ENCODE peak calls at places on chromosomes 5 and 9, in nine cellular contexts. H, T, K, X, N, G, E, U and P are unnamed samples.

GRCh38 chr5:134145779-134146581 is 30.8 kb downstream of the SKP1 start:
- DNase-seq in G (peak), E (peak), U (peak), K (peak), H (peak), N (peak), T (peak), X (peak), P (peak)

GRCh38 chr5:14724633-14725032 is 60.1 kb downstream of the OTULIN start:
- DNase-seq in N (no peak), K (no peak), E (peak), U (no peak), H (no peak), G (no peak), T (no peak), X (no peak), P (peak)

GRCh38 chr9:96641514-96641913 is 13.6 kb downstream of the PRXL2C start:
- DNase-seq in G (no peak), X (no peak), T (no peak), N (no peak), H (no peak), K (no peak), U (no peak), E (no peak), P (no peak)

GRCh38 chr5:33854733-33855151 is 37.0 kb downstream of the ADAMTS12 start:
- DNase-seq in H (peak), G (no peak), U (peak), E (no peak), K (no peak), N (no peak), T (peak), X (no peak), P (no peak)

GRCh38 chr9:136512651-136513066 is 29.8 kb upstream of the SEC16A start:
- DNase-seq in H (peak), X (no peak), T (no peak), U (no peak), K (no peak), G (no peak), E (no peak), N (peak), P (no peak)

GRCh38 chr5:142924135-142924883 is 154.1 kb downstream of the ARHGAP26 start:
- DNase-seq in K (peak), X (no peak), T (no peak), N (no peak), E (peak), U (peak), H (no peak), G (no peak), P (peak)

GRCh38 chr9:18114559-18114958 is 359.4 kb upstream of the ADAMTSL1 start:
- DNase-seq in K (no peak), U (no peak), G (no peak), H (no peak), N (no peak), E (no peak), T (no peak), X (no peak), P (no peak)

GRCh38 chr9:121567142-121568100 is 67.8 kb upstream of the GGTA1 start:
- DNase-seq in N (no peak), T (no peak), G (no peak), X (no peak), K (no peak), U (no peak), H (no peak), E (no peak), P (no peak)

GRCh38 chr5:137075163-137075970 is 423.8 kb downstream of the SPOCK1 start:
- DNase-seq in T (no peak), N (no peak), G (no peak), U (peak), H (peak), K (peak), E (peak), X (peak), P (peak)

GRCh38 chr5:153523831-153524230 is 33.4 kb downstream of the GRIA1 start:
- DNase-seq in K (no peak), T (peak), E (no peak), N (no peak), X (no peak), G (no peak), U (peak), H (no peak), P (no peak)

GRCh38 chr5:134438268-134438622 is 26.6 kb upstream of the CDKN2AIPNL start:
- DNase-seq in T (peak), K (no peak), N (no peak), U (peak), X (no peak), G (no peak), H (no peak), E (no peak), P (no peak)

GRCh38 chr5:45680950-45681349 is 15.2 kb downstream of the HCN1 start:
- DNase-seq in H (no peak), K (no peak), X (no peak), N (no peak), G (no peak), E (no peak), U (no peak), T (no peak), P (no peak)

GRCh38 chr5:134177197-134178171 is 734 bp upstream of the SKP1 start:
- DNase-seq in T (peak), N (peak), K (no peak), E (peak), X (peak), H (peak), U (peak), G (no peak), P (peak)

GRCh38 chr5:143506881-143507552 is 103.5 kb upstream of the NR3C1 start:
- DNase-seq in U (peak), X (no peak), K (no peak), G (no peak), T (peak), N (no peak), H (peak), E (no peak), P (no peak)

GRCh38 chr5:140402258-140403074 is 833 bp downstream of the ANKHD1 start:
- DNase-seq in K (peak), G (peak), E (peak), X (peak), U (peak), T (peak), N (peak), H (peak), P (peak)

GRCh38 chr9:133845659-133845947 is 107.5 kb upstream of the SARDH start:
- DNase-seq in X (no peak), E (no peak), N (no peak), K (no peak), U (peak), G (no peak), T (no peak), H (peak), P (no peak)

GRCh38 chr9:38141751-38142150 is 72.7 kb upstream of the SHB start:
- DNase-seq in N (no peak), K (peak), X (no peak), U (peak), T (peak), G (no peak), H (peak), E (no peak), P (no peak)

GRCh38 chr9:12801663-12802062 is 26.8 kb downstream of the LURAP1L start:
- DNase-seq in X (no peak), H (no peak), T (no peak), E (no peak), N (no peak), K (no peak), G (no peak), U (no peak), P (no peak)

GRCh38 chr5:34656700-34657549 is 797 bp downstream of the RAI14 start:
- DNase-seq in K (no peak), T (no peak), G (no peak), X (peak), N (no peak), H (peak), E (peak), U (peak), P (no peak)

GRCh38 chr9:83509372-83509771 is 28.8 kb downstream of the FRMD3 start:
- DNase-seq in N (no peak), U (peak), K (no peak), X (no peak), G (no peak), T (peak), H (peak), E (no peak), P (no peak)

GRCh38 chr5:52922384-52922783 is 66.8 kb upstream of the ITGA2 start:
- DNase-seq in E (no peak), T (peak), K (no peak), U (peak), H (peak), N (no peak), G (no peak), X (peak), P (no peak)

GRCh38 chr9:2576631-2577030 is 45.0 kb upstream of the VLDLR start:
- DNase-seq in T (no peak), H (no peak), X (no peak), K (no peak), G (no peak), N (no peak), E (no peak), U (no peak), P (no peak)

GRCh38 chr5:133373121-133373870 is 239.0 kb downstream of the FSTL4 start:
- DNase-seq in E (no peak), U (no peak), X (no peak), K (no peak), T (peak), N (no peak), H (no peak), G (no peak), P (no peak)

GRCh38 chr9:133618726-133619125 is 9.5 kb upstream of the FAM163B start:
- DNase-seq in G (no peak), X (no peak), N (no peak), E (no peak), K (no peak), U (no peak), T (no peak), H (no peak), P (no peak)

GRCh38 chr9:136327313-136327971 is at the start of gene GPSM1:
- DNase-seq in H (peak), K (no peak), U (peak), X (no peak), G (no peak), N (peak), E (peak), T (peak), P (no peak)

GRCh38 chr9:93673271-93673843 is 97.0 kb downstream of the PHF2 start:
- DNase-seq in G (no peak), T (peak), H (no peak), K (no peak), N (no peak), E (no peak), X (no peak), U (no peak), P (no peak)

GRCh38 chr5:142390303-142390840 is 65.6 kb upstream of the SPRY4 start:
- DNase-seq in H (no peak), K (no peak), G (no peak), U (no peak), X (no peak), N (no peak), T (peak), E (no peak), P (no peak)

GRCh38 chr5:1468629-1469527 is 23.6 kb upstream of the SLC6A3 start:
- DNase-seq in G (no peak), E (no peak), H (no peak), K (no peak), N (no peak), X (no peak), T (no peak), U (no peak), P (no peak)